ENCODE peak calls at places on chromosomes 3 and 15, in eight cellular contexts. N, U, F, T, L, C, Y and D are unnamed samples.

GRCh38 chr3:67540198-67540894 is 114.1 kb downstream of the SUCLG2 start:
- DNase-seq in N (no peak), U (no peak), F (no peak), T (no peak), L (no peak), C (no peak), Y (no peak), D (no peak)

GRCh38 chr3:128447561-128448013 is 19.1 kb downstream of the DNAJB8 start:
- DNase-seq in N (no peak), U (no peak), F (no peak), T (no peak), L (no peak), C (no peak), Y (no peak), D (no peak)

GRCh38 chr15:78072080-78072892 is 5.2 kb downstream of the TBC1D2B start:
- DNase-seq in N (no peak), U (no peak), F (no peak), T (no peak), L (no peak), C (no peak), Y (no peak), D (peak)

GRCh38 chr3:127089487-127090145 is 103.3 kb upstream of the PRR23E start:
- DNase-seq in N (peak), U (no peak), F (no peak), T (no peak), L (no peak), C (no peak), Y (peak), D (no peak)

GRCh38 chr15:75008249-75009017 is 13.1 kb downstream of the SCAMP5 start:
- DNase-seq in N (no peak), U (no peak), F (no peak), T (no peak), L (peak), C (no peak), Y (no peak), D (no peak)

GRCh38 chr3:136464502-136464901 is 214.4 kb downstream of the PCCB start:
- DNase-seq in N (no peak), U (no peak), F (no peak), T (no peak), L (peak), C (no peak), Y (no peak), D (no peak)

GRCh38 chr3:146550743-146551510 is 6.5 kb upstream of the PLSCR1 start:
- DNase-seq in N (no peak), U (no peak), F (no peak), T (no peak), L (peak), C (no peak), Y (no peak), D (no peak)

GRCh38 chr15:80587007-80587406 is 108.1 kb upstream of the ABHD17C start:
- DNase-seq in N (no peak), U (no peak), F (no peak), T (no peak), L (no peak), C (no peak), Y (no peak), D (no peak)

GRCh38 chr15:98421419-98422085 is 226.8 kb upstream of the IGF1R start:
- DNase-seq in N (peak), U (peak), F (peak), T (peak), L (peak), C (peak), Y (peak), D (peak)

GRCh38 chr3:129139911-129140310 is 18.3 kb upstream of the RAB43 start:
- DNase-seq in N (no peak), U (no peak), F (no peak), T (no peak), L (no peak), C (no peak), Y (no peak), D (no peak)

GRCh38 chr3:72692959-72693518 is 155.2 kb downstream of the SHQ1 start:
- DNase-seq in N (no peak), U (no peak), F (no peak), T (peak), L (no peak), C (no peak), Y (no peak), D (no peak)

GRCh38 chr3:132378846-132379245 is 38.5 kb upstream of the DNAJC13 start:
- DNase-seq in N (no peak), U (no peak), F (no peak), T (no peak), L (no peak), C (no peak), Y (no peak), D (no peak)

GRCh38 chr3:46849098-46849631 is 14.1 kb downstream of the MYL3 start:
- DNase-seq in N (peak), U (peak), F (no peak), T (no peak), L (no peak), C (no peak), Y (no peak), D (no peak)

GRCh38 chr15:78208887-78209645 is 25.3 kb downstream of the ACSBG1 start:
- DNase-seq in N (no peak), U (no peak), F (no peak), T (peak), L (peak), C (no peak), Y (no peak), D (no peak)

GRCh38 chr15:39438795-39439577 is 141.9 kb upstream of the THBS1 start:
- DNase-seq in N (peak), U (no peak), F (no peak), T (no peak), L (peak), C (no peak), Y (no peak), D (peak)

GRCh38 chr15:57134877-57135276 is 216.4 kb downstream of the TCF12 start:
- DNase-seq in N (no peak), U (no peak), F (peak), T (no peak), L (no peak), C (no peak), Y (no peak), D (no peak)

GRCh38 chr15:78979456-78980320 is 34.8 kb upstream of the CTSH start:
- DNase-seq in N (peak), U (no peak), F (peak), T (peak), L (peak), C (peak), Y (peak), D (peak)

GRCh38 chr15:58762731-58763130 is 8.4 kb upstream of the MINDY2 start:
- DNase-seq in N (no peak), U (no peak), F (no peak), T (no peak), L (no peak), C (no peak), Y (no peak), D (no peak)

GRCh38 chr3:5271061-5271683 is 83.7 kb downstream of the EDEM1 start:
- DNase-seq in N (no peak), U (no peak), F (no peak), T (no peak), L (no peak), C (no peak), Y (no peak), D (no peak)

DNA sequence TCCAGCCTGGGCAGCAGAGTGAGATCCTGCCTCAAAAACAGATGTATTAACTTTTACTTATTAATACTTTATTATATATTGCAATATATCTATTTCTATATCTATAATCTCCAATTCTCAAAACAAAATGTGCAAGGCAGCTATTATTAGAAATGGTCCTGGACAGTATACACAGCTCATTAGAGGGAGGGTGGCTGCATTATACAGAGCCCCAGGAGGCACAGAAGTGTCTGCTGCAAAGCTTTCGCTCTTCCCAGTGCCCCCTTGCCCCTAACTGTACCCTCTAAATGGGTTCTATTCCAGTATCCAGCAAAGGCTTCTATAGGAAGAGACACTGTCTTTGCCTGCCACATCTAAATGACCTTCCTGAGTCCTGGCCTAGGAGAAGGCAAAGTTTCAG is 24.5 kb downstream of the ARL14 start:
- DNase-seq in N (no peak), U (no peak), F (no peak), T (no peak), L (no peak), C (no peak), Y (no peak), D (no peak)
- TF ChIP-seq CTCF in N (no peak), U (no peak), F (no peak), T (no peak), L (no peak), C (no peak), Y (no peak), D (no peak)

GRCh38 chr3:134536760-134537159 is 50.9 kb downstream of the CEP63 start:
- DNase-seq in N (no peak), U (no peak), F (no peak), T (no peak), L (no peak), C (no peak), Y (no peak), D (no peak)

GRCh38 chr3:134533493-134533892 is 47.6 kb downstream of the CEP63 start:
- DNase-seq in N (no peak), U (no peak), F (no peak), T (no peak), L (no peak), C (no peak), Y (no peak), D (no peak)

DNA sequence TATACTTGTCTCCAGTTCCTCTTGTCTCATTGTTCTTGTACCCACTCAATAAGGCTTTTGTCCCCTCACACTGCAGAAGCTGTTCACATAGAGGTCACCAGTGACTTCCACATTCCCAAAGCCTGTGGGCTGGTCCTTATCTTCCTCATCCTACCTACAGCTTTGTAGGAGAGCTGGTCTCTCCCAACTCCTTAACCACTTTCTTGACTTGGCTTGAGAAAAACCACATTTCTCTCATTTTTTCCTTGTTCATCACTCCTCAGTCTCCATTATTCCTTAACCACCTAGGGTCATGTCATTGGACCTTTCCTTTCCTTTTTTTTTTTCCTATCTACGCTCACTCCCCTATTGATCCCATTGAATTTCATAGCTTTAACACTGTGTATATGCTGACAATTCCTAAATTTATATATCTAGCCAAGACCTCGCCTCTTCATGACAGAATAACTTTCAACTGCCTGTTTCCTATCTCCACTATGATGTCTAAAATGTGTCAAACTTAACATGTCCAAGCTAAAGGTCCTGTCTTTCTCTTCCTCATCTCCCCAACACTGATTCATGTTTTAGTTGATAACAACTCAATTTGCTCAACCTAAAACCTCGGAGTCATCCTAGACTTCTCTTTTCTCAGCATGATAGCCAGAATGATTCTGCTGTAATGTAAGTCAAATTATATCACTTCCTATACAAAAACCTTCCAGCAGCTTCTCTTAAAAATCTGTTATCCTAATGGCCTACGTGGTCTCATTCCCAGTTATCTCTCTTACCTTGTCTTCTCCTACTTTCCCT is 49.5 kb downstream of the CEP63 start:
- DNase-seq in N (no peak), U (no peak), F (no peak), T (no peak), L (no peak), C (no peak), Y (no peak), D (no peak)
- H3K4me3 ChIP-seq in N (no peak), U (no peak), F (no peak), T (no peak), L (no peak), C (no peak), Y (no peak), D (no peak)

DNA sequence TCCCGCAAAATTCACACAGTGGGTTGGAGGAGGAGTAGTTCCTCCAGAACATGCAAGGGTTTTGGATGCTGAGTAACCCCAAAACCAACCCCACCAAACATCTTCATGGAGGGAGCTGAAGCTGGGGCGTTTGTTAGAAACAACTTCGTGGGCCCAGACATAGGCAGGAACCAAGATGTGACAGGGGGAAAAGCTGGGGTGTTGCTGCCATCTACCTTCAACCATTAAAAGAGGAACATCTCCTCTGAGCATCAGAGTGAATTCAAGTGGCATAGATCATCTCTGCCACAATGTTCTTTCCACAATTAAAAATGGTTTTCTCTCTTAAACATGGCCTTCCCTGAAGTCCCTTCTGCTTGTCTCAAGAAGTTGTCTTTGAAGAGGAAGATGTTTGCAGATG is 20.5 kb downstream of the SIDT1 start:
- DNase-seq in N (no peak), U (no peak), F (no peak), T (no peak), L (peak), C (no peak), Y (no peak), D (no peak)
- TF ChIP-seq CTCF in N (no peak), U (no peak), F (no peak), T (no peak), L (peak), C (no peak), Y (no peak), D (no peak)

DNA sequence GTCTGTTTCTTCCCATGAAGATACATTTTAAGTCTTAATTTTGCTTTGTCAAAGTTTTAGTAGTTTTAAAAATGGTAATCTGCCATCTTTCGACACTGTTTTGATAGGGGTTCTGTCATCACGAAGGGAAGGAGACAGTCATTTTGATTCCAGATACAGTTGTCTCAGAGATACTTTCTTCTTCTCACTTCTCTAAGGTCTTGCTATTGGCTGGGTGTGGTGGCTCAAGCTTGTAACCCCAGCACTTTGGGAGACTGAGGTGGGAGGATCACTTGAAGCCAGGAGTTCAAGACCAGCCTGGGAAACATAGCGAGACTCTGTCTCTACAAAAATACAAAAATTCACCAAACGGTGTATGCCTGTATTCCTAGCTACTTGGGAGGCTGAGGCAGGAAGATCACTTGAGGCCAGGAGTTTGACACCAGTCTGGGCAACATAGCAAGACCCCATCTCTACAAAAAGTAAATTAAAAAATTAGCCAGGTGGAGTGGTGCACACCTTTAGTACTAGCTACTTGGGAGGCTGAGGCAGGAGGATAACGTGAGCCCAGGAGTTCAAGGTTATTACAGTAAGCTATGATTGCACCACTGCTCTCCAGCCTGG is 3.3 kb downstream of the RAB8B start:
- DNase-seq in N (no peak), U (no peak), F (no peak), T (no peak), L (no peak), C (no peak), Y (no peak), D (no peak)
- H3K4me3 ChIP-seq in N (no peak), U (peak), F (no peak), T (no peak), L (no peak), C (no peak), Y (no peak), D (no peak)

GRCh38 chr15:77031376-77032050 is 36.6 kb downstream of the PSTPIP1 start:
- DNase-seq in N (peak), U (peak), F (peak), T (no peak), L (no peak), C (peak), Y (no peak), D (peak)
- TF ChIP-seq CTCF in N (no peak), U (peak), F (no peak), T (no peak), L (no peak), C (no peak), Y (no peak), D (no peak)